ENCODE peak calls at places on chromosomes 7 and 10, in seven cellular contexts. Y is fibroblast of the aortic adventitia, O is fibroblast of lung, D is suprapubic skin, T is kidney, U is neural progenitor cell, Z is iPS DF 6.9. I is an unnamed sample.

GRCh38 chr10:21750424-21750823 is 216.4 kb downstream of the MLLT10 start:
- DNase-seq in Y (no peak), O (no peak), D (no peak), T (no peak), U (no peak), Z (no peak), I (no peak)

GRCh38 chr10:21432266-21432665 is 93.2 kb downstream of the SKIDA1 start:
- DNase-seq in Y (no peak), O (no peak), D (no peak), T (no peak), U (no peak), Z (no peak), I (no peak)

GRCh38 chr10:10599994-10600393 is 417.7 kb upstream of the CELF2 start:
- DNase-seq in Y (no peak), O (no peak), D (no peak), T (no peak), U (no peak), Z (no peak), I (no peak)

GRCh38 chr7:1987084-1987535 is 245.6 kb downstream of the MAD1L1 start:
- DNase-seq in Y (no peak), O (no peak), D (no peak), T (peak), U (no peak), Z (no peak), I (no peak)

GRCh38 chr10:114652402-114653368 is 5.4 kb downstream of the ABLIM1 start:
- DNase-seq in Y (no peak), O (no peak), D (no peak), T (no peak), U (no peak), Z (no peak), I (no peak)

GRCh38 chr7:54788664-54789063 is 29.7 kb upstream of the SEC61G start:
- DNase-seq in Y (peak), O (peak), D (no peak), T (no peak), U (peak), Z (no peak), I (peak)

GRCh38 chr7:38682602-38683001 is 51.4 kb upstream of the AMPH start:
- DNase-seq in Y (peak), O (no peak), D (no peak), T (no peak), U (no peak), Z (no peak), I (no peak)

GRCh38 chr7:70589010-70589409 is 542.9 kb upstream of the GALNT17 start:
- DNase-seq in Y (no peak), O (no peak), D (no peak), T (no peak), U (peak), Z (no peak), I (no peak)

GRCh38 chr7:20237464-20238267 is 20.5 kb upstream of the MACC1 start:
- DNase-seq in Y (no peak), O (no peak), D (no peak), T (no peak), U (no peak), Z (no peak), I (no peak)

GRCh38 chr7:82430518-82431465 is 12.8 kb downstream of the CACNA2D1 start:
- DNase-seq in Y (peak), O (peak), D (no peak), T (no peak), U (no peak), Z (no peak), I (no peak)

GRCh38 chr10:15624405-15625191 is 95.1 kb downstream of the ITGA8 start:
- DNase-seq in Y (peak), O (peak), D (no peak), T (no peak), U (no peak), Z (no peak), I (no peak)

GRCh38 chr10:109205929-109206585 is 717.3 kb downstream of the XPNPEP1 start:
- DNase-seq in Y (peak), O (peak), D (no peak), T (no peak), U (no peak), Z (no peak), I (peak)

GRCh38 chr10:78578929-78579328 is 489.8 kb upstream of the ZMIZ1 start:
- DNase-seq in Y (no peak), O (peak), D (no peak), T (no peak), U (no peak), Z (no peak), I (no peak)

GRCh38 chr10:50373821-50374501 is 122.6 kb upstream of the ASAH2 start:
- DNase-seq in Y (peak), O (peak), D (no peak), T (no peak), U (no peak), Z (no peak), I (no peak)

GRCh38 chr7:90474284-90475210 is 5.1 kb downstream of the PTTG1IP2 start:
- DNase-seq in Y (peak), O (peak), D (no peak), T (no peak), U (no peak), Z (no peak), I (peak)

GRCh38 chr7:150939052-150939810 is 38.9 kb downstream of the KCNH2 start:
- DNase-seq in Y (no peak), O (no peak), D (peak), T (no peak), U (no peak), Z (no peak), I (no peak)

GRCh38 chr10:4981722-4982471 is 18.7 kb downstream of the AKR1C1 start:
- DNase-seq in Y (peak), O (peak), D (no peak), T (no peak), U (peak), Z (peak), I (no peak)

DNA sequence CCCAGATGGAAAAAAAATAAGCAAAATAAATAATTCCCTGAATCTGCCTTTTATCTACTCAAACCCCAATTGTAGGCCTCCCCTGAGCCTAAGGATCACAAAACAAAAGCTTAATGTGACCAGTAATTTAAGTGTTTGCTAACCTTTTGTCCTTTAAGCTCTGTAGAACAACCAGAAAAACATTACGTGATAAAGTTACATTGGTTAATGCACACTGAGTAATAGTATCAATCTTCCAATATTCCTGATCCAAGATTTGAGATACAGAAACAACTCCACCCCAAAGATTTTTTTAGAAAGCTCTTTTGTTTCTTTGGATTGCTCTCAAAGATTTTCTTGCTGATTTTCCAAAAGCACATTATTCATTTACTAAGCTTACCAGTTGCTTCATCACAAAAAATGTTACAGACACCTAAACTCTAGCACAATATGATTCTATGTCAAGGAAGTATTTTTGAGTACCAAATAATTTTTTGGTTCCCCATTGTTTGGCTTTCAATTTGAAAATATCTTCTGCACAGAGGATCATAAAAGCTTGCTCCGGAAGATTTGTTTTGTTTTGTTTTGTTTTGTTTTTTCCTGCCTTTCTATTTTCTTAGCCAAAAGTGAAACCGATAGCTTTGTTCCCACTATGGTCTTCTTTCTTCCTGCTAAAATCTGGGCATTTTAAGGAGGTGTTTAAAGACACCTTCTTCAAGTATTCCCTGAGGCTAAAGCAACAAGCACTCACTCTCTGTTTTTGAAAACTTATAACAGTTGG is 54.2 kb downstream of the TRIL start:
- DNase-seq in Y (peak), O (no peak), D (no peak), T (no peak), U (no peak), Z (no peak), I (no peak)
- H3K4me3 ChIP-seq in Y (peak), O (peak), D (peak), T (peak), U (no peak), Z (no peak), I (peak)

DNA sequence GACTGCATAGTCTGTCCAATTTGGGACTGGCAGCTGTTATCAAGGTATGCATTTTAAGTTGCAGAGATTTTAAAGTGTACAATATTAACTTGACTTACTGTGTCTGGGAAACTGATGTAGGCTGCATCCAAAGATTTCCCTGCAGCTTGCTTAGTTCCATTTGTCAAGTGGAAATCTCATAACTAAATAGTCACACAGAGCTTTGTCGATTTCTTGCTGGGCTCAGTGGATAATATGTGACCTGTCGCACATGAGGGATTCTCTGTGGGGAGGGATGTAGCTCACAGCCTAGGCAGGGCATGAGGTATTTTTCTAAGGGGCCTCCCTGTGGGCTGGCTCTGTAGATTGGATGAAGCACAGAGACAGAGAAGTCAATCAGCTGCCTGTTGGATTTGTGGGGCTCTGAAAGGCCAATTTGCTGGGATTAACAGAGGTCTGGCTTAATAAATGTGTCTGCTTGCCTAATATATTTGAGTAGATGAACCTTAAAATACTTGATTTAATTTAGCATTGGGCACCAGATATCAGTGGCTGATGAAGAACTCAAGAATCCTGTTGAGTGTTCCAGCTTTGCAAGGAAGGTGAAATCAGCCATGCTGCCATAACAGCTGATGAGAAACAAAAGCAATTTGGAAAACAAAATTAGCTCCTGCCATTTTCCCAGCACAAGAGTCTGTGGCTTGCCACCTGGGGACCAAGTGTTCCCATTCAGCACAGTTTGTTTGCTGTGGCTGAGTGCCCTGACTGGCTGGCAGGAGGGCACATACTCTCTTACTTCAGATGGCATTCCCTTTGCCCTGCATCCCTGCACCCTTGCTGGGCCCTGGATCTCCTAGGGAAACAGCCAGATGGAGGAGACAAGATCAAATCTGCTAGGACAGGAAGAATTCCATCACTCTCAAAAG is 598.5 kb downstream of the SORCS3 start:
- DNase-seq in Y (no peak), O (no peak), D (no peak), T (no peak), U (peak), Z (no peak), I (no peak)
- H3K4me3 ChIP-seq in Y (no peak), O (no peak), D (no peak), T (no peak), U (no peak), Z (no peak), I (no peak)

GRCh38 chr7:64638822-64639221 is 27.1 kb upstream of the ZNF107 start:
- DNase-seq in Y (no peak), O (no peak), D (no peak), T (no peak), U (no peak), Z (no peak), I (no peak)
- H3K4me3 ChIP-seq in Y (no peak), O (no peak), D (no peak), T (no peak), U (no peak), Z (no peak), I (no peak)

DNA sequence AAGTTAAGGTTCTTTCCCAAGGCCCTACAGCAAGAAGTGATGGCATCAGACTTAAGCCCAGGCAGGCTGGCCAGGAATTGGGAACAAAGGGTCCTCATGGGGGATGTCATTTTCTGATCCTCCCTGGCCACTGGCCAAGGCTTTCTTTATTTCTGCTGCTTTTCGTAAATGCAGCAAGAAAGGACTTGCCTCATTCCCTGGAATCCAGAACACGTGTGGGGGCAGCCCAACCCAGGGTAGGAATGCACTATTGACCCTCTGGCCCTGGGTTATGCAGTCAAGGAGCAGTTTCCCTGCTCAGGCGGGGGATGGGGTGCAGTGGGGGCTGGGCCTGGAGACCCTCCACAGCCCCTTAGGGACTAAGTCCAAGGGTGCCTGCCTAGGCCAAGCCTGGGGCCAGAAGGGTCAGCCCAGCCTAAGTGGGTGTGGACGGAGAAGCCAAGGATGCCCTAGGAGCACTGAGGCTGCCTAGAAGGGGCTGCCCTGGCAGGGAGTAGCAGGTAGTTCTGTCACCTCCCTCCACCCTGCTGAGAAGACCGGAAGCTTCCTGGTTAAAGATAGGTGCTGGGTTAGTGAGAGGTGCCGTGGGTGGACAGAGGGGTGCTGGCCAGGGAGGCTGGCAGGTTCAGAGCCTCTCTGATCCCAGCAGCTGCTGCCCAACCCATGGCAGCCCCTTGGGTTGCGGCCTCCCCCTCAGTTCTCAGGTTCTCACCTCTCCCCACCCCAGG is 179.2 kb downstream of the SH3PXD2A start:
- DNase-seq in Y (peak), O (peak), D (peak), T (no peak), U (no peak), Z (no peak), I (peak)
- H3K4me3 ChIP-seq in Y (peak), O (no peak), D (peak), T (no peak), U (no peak), Z (no peak), I (peak)

DNA sequence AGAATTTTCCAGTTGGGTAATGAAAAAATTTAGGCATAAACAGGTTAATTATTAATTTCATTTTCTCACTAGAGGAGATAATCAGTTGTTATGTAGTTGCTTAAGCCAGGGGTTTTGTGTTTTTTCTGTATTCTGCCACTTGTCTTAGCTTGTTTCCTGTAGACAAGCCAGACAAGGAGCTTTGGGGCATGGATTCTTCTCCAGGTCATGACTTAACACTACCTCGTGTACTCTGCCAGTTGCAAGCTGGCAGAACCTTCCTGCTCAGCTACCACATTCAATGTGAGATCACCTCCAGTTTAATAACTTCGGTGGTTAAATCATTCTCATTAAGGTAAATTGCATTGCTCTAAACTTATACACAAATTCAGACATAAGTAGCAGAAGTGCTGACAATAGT is 1.8 kb downstream of the CCM2 start:
- DNase-seq in Y (no peak), O (no peak), D (no peak), T (peak), U (no peak), Z (no peak), I (no peak)
- H3K4me3 ChIP-seq in Y (peak), O (peak), D (peak), T (no peak), U (no peak), Z (no peak), I (no peak)

I was measured in skeletal muscle cell.